ENCODE peak calls at places on chromosome 21, in five cellular contexts. C is caudate nucleus; Z is ELR; R is GM04504; G is CD8-positive, alpha-beta memory T cell. X is an unnamed sample.

GRCh38 chr21:36297555-36297937 is 22.5 kb upstream of the MORC3 start:
- DNase-seq in C (no peak), Z (no peak), R (no peak), G (no peak), X (no peak)

GRCh38 chr21:41589620-41590175 is 81.7 kb upstream of the TMPRSS2 start:
- DNase-seq in C (no peak), Z (no peak), R (no peak), G (no peak), X (no peak)

GRCh38 chr21:44838038-44838895 is 20.4 kb upstream of the SUMO3 start:
- DNase-seq in C (no peak), Z (no peak), R (no peak), G (no peak), X (no peak)

GRCh38 chr21:44973598-44973997 is 33.8 kb downstream of the SLX9 start:
- DNase-seq in C (no peak), Z (no peak), R (no peak), G (no peak), X (no peak)

GRCh38 chr21:17819878-17820232 is 699 bp upstream of the C21orf91 start:
- DNase-seq in C (no peak), Z (no peak), R (no peak), G (peak; percentile 73), X (no peak)

GRCh38 chr21:34009193-34009592 is 64.2 kb upstream of the MRPS6 start:
- DNase-seq in C (no peak), Z (no peak), R (no peak), G (no peak), X (no peak)

GRCh38 chr21:43304621-43305335 is 122.2 kb downstream of the SIK1 start:
- DNase-seq in C (no peak), Z (no peak), R (no peak), G (no peak), X (no peak)

GRCh38 chr21:39182016-39182415 is 1.2 kb downstream of the PSMG1 start:
- DNase-seq in C (no peak), Z (peak; percentile 3), R (no peak), G (no peak), X (no peak)

GRCh38 chr21:14968029-14968428 is 96.8 kb downstream of the NRIP1 start:
- DNase-seq in C (no peak), Z (no peak), R (no peak), G (no peak), X (no peak)

GRCh38 chr21:26849428-26850115 is 4.4 kb upstream of the ADAMTS1 start:
- DNase-seq in C (no peak), Z (peak; percentile 79), R (no peak), G (peak; percentile 6), X (no peak)

GRCh38 chr21:37061926-37062591 is 10.8 kb downstream of the PIGP start:
- DNase-seq in C (no peak), Z (no peak), R (no peak), G (no peak), X (no peak)

X was measured in keratinocyte.